ENCODE peak calls at places on chromosomes 1 and 21, in eight cellular contexts. W, B, I, G, F, P, Y and V are unnamed samples.

GRCh38 chr1:26072305-26072704 is 4.9 kb upstream of the TRIM63 start:
- DNase-seq in W (no peak), B (no peak), I (no peak), G (no peak), F (no peak), P (no peak), Y (no peak), V (no peak)

GRCh38 chr1:182309631-182310351 is 81.8 kb downstream of the GLUL start:
- DNase-seq in W (no peak), B (no peak), I (no peak), G (peak; percentile 43), F (no peak), P (no peak), Y (no peak), V (no peak)

GRCh38 chr1:201686709-201687455 is 142.1 kb upstream of the IPO9 start:
- DNase-seq in W (no peak), B (peak; percentile 37), I (peak; percentile 48), G (no peak), F (no peak), P (no peak), Y (no peak), V (no peak)

GRCh38 chr1:192977089-192977706 is 82.0 kb downstream of the UCHL5 start:
- DNase-seq in W (no peak), B (no peak), I (no peak), G (no peak), F (no peak), P (no peak), Y (no peak), V (no peak)

GRCh38 chr1:226654508-226655124 is 84.5 kb downstream of the ITPKB start:
- DNase-seq in W (no peak), B (no peak), I (no peak), G (no peak), F (no peak), P (no peak), Y (no peak), V (peak; percentile 51)

GRCh38 chr1:170586942-170587593 is 55.1 kb downstream of the GORAB start:
- DNase-seq in W (no peak), B (no peak), I (no peak), G (peak; percentile 80), F (no peak), P (no peak), Y (no peak), V (no peak)

GRCh38 chr1:2949966-2950925 is 71.0 kb upstream of the ACTRT2 start:
- DNase-seq in W (no peak), B (no peak), I (no peak), G (no peak), F (no peak), P (no peak), Y (no peak), V (peak; percentile 55)

GRCh38 chr1:179025125-179025974 is at the start of gene FAM20B:
- DNase-seq in W (peak; percentile 95), B (peak; percentile 93), I (peak; percentile 93), G (peak; percentile 97), F (peak; percentile 89), P (peak; percentile 68), Y (peak; percentile 93), V (peak; percentile 98)

GRCh38 chr21:16323586-16323985 is 593.8 kb downstream of the USP25 start:
- DNase-seq in W (no peak), B (no peak), I (no peak), G (no peak), F (no peak), P (no peak), Y (no peak), V (no peak)

GRCh38 chr1:94048413-94049164 is 72.4 kb downstream of the ABCA4 start:
- DNase-seq in W (no peak), B (peak; percentile 74), I (no peak), G (peak; percentile 79), F (no peak), P (no peak), Y (no peak), V (no peak)

GRCh38 chr1:214331827-214332423 is 51.0 kb downstream of the SMYD2 start:
- DNase-seq in W (no peak), B (peak; percentile 41), I (no peak), G (peak; percentile 56), F (no peak), P (no peak), Y (no peak), V (no peak)

GRCh38 chr1:117572546-117572945 is 33.3 kb upstream of the TENT5C start:
- DNase-seq in W (no peak), B (no peak), I (no peak), G (no peak), F (no peak), P (no peak), Y (no peak), V (no peak)

GRCh38 chr1:58780586-58781452 is 3.0 kb downstream of the JUN start:
- DNase-seq in W (no peak), B (peak; percentile 96), I (no peak), G (peak; percentile 45), F (peak; percentile 60), P (no peak), Y (peak; percentile 36), V (no peak)

GRCh38 chr1:56934400-56935080 is 31.3 kb downstream of the C8B start:
- DNase-seq in W (no peak), B (no peak), I (no peak), G (peak; percentile 82), F (no peak), P (no peak), Y (no peak), V (no peak)

GRCh38 chr1:4573521-4573920 is 80.9 kb upstream of the AJAP1 start:
- DNase-seq in W (no peak), B (no peak), I (no peak), G (no peak), F (no peak), P (no peak), Y (no peak), V (no peak)

GRCh38 chr21:31176725-31177124 is 138.4 kb upstream of the KRTAP19-8 start:
- DNase-seq in W (no peak), B (no peak), I (no peak), G (no peak), F (no peak), P (no peak), Y (no peak), V (no peak)

GRCh38 chr1:222079546-222079945 is 337.7 kb upstream of the DUSP10 start:
- DNase-seq in W (no peak), B (no peak), I (no peak), G (no peak), F (no peak), P (no peak), Y (no peak), V (no peak)

DNA sequence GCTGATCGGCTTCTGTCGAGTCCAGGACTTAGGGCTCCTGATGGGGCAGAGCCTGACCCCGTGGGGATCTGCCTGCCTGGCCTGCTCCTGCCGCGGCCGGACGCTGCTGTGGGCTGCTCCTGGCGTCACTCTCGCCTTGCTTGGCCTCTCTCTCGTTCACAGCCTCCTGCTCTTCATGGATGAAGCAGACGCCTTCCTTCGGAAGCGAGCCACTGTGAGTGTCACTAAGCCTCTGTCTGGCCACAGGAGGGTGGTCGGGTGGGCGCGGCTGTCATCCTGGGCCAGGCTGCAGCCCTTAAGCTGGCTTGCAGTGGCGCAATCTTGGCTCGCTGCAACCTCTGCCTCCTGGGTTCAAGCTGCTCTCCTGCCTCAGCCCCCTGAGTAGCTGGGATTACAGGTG is 16.1 kb downstream of the ATAD3B start:
- DNase-seq in W (no peak), B (no peak), I (no peak), G (no peak), F (no peak), P (no peak), Y (no peak), V (no peak)
- H3K9me3 ChIP-seq in W (no peaks in the 10 kb centered on the region), B (peaks cover 7% of the 10 kb centered on the region), I (no peaks in the 10 kb centered on the region), G (no peaks in the 10 kb centered on the region), F (no peaks in the 10 kb centered on the region), P (no peaks in the 10 kb centered on the region), Y (no peaks in the 10 kb centered on the region), V (no peaks in the 10 kb centered on the region)

GRCh38 chr1:227762231-227762911 is 27.1 kb downstream of the SNAP47 start:
- DNase-seq in W (peak; percentile 87), B (peak; percentile 85), I (peak; percentile 79), G (peak; percentile 79), F (peak; percentile 69), P (peak; percentile 25), Y (peak; percentile 65), V (peak; percentile 95)

GRCh38 chr1:227764019-227764391 is 28.8 kb downstream of the SNAP47 start:
- DNase-seq in W (no peak), B (peak; percentile 6), I (no peak), G (no peak), F (no peak), P (no peak), Y (no peak), V (no peak)

GRCh38 chr1:227761621-227762230 is 26.5 kb downstream of the SNAP47 start:
- DNase-seq in W (no peak), B (no peak), I (no peak), G (no peak), F (no peak), P (no peak), Y (no peak), V (no peak)

GRCh38 chr1:227765261-227766014 is 30.2 kb downstream of the SNAP47 start:
- DNase-seq in W (no peak), B (no peak), I (no peak), G (no peak), F (no peak), P (no peak), Y (no peak), V (peak; percentile 60)

DNA sequence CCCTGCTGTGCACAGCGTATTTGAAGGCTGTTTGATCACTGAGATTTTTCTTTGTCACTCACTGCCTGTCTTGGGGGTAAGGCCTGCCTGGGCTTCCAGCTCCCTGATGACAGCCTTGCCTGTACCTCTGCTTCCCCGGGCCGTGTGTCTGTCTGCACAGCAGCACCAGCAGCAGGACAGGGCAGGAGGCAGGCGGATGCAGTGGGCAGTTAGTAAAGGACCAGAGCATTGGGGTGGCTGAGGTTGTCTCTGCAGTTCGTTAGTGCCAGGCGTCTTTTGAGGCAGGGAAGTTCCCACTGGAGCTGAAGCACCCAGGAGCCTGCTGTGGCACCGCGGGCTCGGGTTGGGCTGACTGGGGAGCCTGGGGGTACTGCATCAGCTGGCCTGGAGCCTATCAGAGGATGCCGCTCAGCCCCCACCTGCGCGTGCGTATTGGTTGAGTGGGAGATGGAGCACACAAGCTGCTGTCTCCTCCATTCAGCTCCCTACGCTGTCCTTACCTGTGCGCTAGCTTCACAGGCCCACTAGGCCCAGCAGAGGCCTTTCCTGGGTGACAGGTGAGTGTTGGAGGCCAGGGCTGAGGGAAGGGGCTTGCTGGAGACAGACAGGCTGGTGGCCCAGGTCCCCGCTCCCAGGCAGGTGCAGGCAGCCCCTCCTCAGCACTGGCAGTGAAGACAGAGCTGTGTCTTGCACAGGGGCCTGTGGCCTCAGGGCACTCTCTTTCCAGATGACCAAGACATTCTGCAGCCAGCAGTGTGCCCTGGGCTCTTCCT is 28.2 kb downstream of the SNAP47 start:
- DNase-seq in W (no peak), B (no peak), I (no peak), G (no peak), F (no peak), P (no peak), Y (no peak), V (peak; percentile 67)
- H3K27ac ChIP-seq in W (no peak overlapping the region), B (peak overlapping the region; percentile 3), I (peak overlapping the region; percentile 42), G (no peak overlapping the region), F (no peak overlapping the region), P (no peak overlapping the region), Y (no peak overlapping the region), V (no peak overlapping the region)

GRCh38 chr1:246518456-246519205 is 11.6 kb upstream of the SMYD3 start:
- DNase-seq in W (no peak), B (no peak), I (no peak), G (no peak), F (no peak), P (no peak), Y (no peak), V (peak; percentile 59)
- H3K9me3 ChIP-seq in W (no peaks in the 10 kb centered on the region), B (peaks cover 37% of the 10 kb centered on the region), I (peaks cover 30% of the 10 kb centered on the region), G (no peaks in the 10 kb centered on the region), F (peaks cover 32% of the 10 kb centered on the region), P (peaks cover 24% of the 10 kb centered on the region), Y (no peaks in the 10 kb centered on the region), V (peaks cover 19% of the 10 kb centered on the region)

GRCh38 chr1:78490861-78491310 is at the start of gene PTGFR:
- DNase-seq in W (no peak), B (peak; percentile 18), I (peak; percentile 36), G (peak; percentile 46), F (no peak), P (no peak), Y (no peak), V (peak; percentile 64)
- H3K27ac ChIP-seq in W (no peak within 1 kb of the TSS), B (no peak within 1 kb of the TSS), I (peak within 1 kb of the TSS; percentile 71), G (no peak within 1 kb of the TSS), F (peak within 1 kb of the TSS; percentile 40), P (peak within 1 kb of the TSS; percentile 78), Y (no peak within 1 kb of the TSS), V (peak within 1 kb of the TSS; percentile 43)